ENCODE peak calls at places on chromosomes 1 and 21, in four cellular contexts. C is naive thymus-derived CD4-positive, alpha-beta T cell; G is CD8-positive, alpha-beta memory T cell; S is CD8-positive, alpha-beta T cell. M is an unnamed sample. For H3K4me1, the result is how much of the 10 kb centered on the place peaks cover.

GRCh38 chr1:36400825-36401601 is 3.3 kb upstream of the LSM10 start:
- DNase-seq in C (no peak), G (peak), S (no peak), M (peak)

GRCh38 chr1:50417487-50417886 is 5.8 kb downstream of the DMRTA2 start:
- DNase-seq in C (no peak), G (no peak), S (no peak), M (no peak)

GRCh38 chr21:38478782-38479181 is 19.5 kb downstream of the ERG start:
- DNase-seq in C (no peak), G (no peak), S (no peak), M (no peak)

GRCh38 chr1:11595287-11595686 is 58.9 kb downstream of the FBXO2 start:
- DNase-seq in C (no peak), G (no peak), S (no peak), M (no peak)

GRCh38 chr1:225449261-225449660 is 21.4 kb upstream of the LBR start:
- DNase-seq in C (no peak), G (no peak), S (no peak), M (no peak)

GRCh38 chr1:60589916-60590315 is 492.4 kb upstream of the NFIA start:
- DNase-seq in C (no peak), G (no peak), S (no peak), M (no peak)

GRCh38 chr1:228062812-228063211 is 19.7 kb upstream of the ARF1 start:
- DNase-seq in C (no peak), G (no peak), S (no peak), M (no peak)

GRCh38 chr1:26747048-26747447 is 40.7 kb upstream of the PIGV start:
- DNase-seq in C (no peak), G (no peak), S (no peak), M (no peak)

GRCh38 chr1:41835488-41835887 is 83.2 kb downstream of the HIVEP3 start:
- DNase-seq in C (no peak), G (no peak), S (no peak), M (no peak)

GRCh38 chr1:26020390-26020789 is 1.2 kb upstream of the EXTL1 start:
- DNase-seq in C (no peak), G (no peak), S (no peak), M (no peak)

GRCh38 chr1:84845357-84845756 is 47.6 kb downstream of the LPAR3 start:
- DNase-seq in C (no peak), G (no peak), S (no peak), M (no peak)

GRCh38 chr1:162560303-162561036 is 1.1 kb upstream of the UAP1 start:
- DNase-seq in C (no peak), G (no peak), S (no peak), M (no peak)

GRCh38 chr1:6472391-6472790 is 6.4 kb upstream of the TNFRSF25 start:
- DNase-seq in C (no peak), G (no peak), S (no peak), M (no peak)

GRCh38 chr1:51329443-51330325 is 678 bp downstream of the TTC39A start:
- DNase-seq in C (no peak), G (no peak), S (no peak), M (no peak)

GRCh38 chr21:7917729-7918128 is 2603.7 kb upstream of the TPTE start:
- DNase-seq in C (no peak), G (no peak), S (no peak), M (no peak)

GRCh38 chr1:10852998-10853520 is 56.6 kb upstream of the CASZ1 start:
- DNase-seq in C (no peak), G (no peak), S (no peak), M (no peak)

GRCh38 chr1:55204997-55205396 is 10.2 kb downstream of the USP24 start:
- DNase-seq in C (no peak), G (no peak), S (no peak), M (no peak)

GRCh38 chr1:104932949-104933679 is 1183.4 kb downstream of the AMY1C start:
- DNase-seq in C (no peak), G (no peak), S (no peak), M (no peak)

GRCh38 chr1:40830419-40830943 is 31.7 kb downstream of the CITED4 start:
- DNase-seq in C (no peak), G (no peak), S (no peak), M (no peak)

GRCh38 chr21:43731891-43732711 is 13.2 kb downstream of the PDXK start:
- DNase-seq in C (no peak), G (no peak), S (no peak), M (no peak)

GRCh38 chr1:103197266-103197665 is 88.9 kb upstream of the COL11A1 start:
- DNase-seq in C (no peak), G (no peak), S (no peak), M (no peak)

GRCh38 chr1:96579639-96580038 is 141.9 kb upstream of the PTBP2 start:
- DNase-seq in C (no peak), G (no peak), S (no peak), M (no peak)

GRCh38 chr1:198548890-198549289 is 8.4 kb upstream of the ATP6V1G3 start:
- DNase-seq in C (no peak), G (no peak), S (no peak), M (no peak)

GRCh38 chr1:155078496-155079209 is at the start of gene EFNA3:
- DNase-seq in C (no peak), G (peak), S (peak), M (peak)

GRCh38 chr1:111690306-111690617 is 48.9 kb downstream of the INKA2 start:
- DNase-seq in C (no peak), G (no peak), S (no peak), M (peak)

GRCh38 chr21:15841856-15842564 is 112.2 kb downstream of the USP25 start:
- DNase-seq in C (no peak), G (no peak), S (no peak), M (no peak)

GRCh38 chr21:36994501-36995189 is 11.9 kb upstream of the RIPPLY3 start:
- DNase-seq in C (no peak), G (peak), S (no peak), M (no peak)

GRCh38 chr21:36211660-36212512 is 55.3 kb downstream of the DOP1B start:
- DNase-seq in C (no peak), G (no peak), S (no peak), M (no peak)

GRCh38 chr1:89200668-89201488 is 2.1 kb upstream of the GBP4 start:
- DNase-seq in C (peak), G (no peak), S (no peak), M (no peak)

GRCh38 chr1:234884006-234884405 is 244.6 kb downstream of the TOMM20 start:
- DNase-seq in C (no peak), G (no peak), S (no peak), M (no peak)
- H3K4me1 ChIP-seq in C (under half), G (under half), S (under half), M (under half)

GRCh38 chr1:44036409-44037111 is 5.3 kb upstream of the SLC6A9 start:
- DNase-seq in C (peak), G (peak), S (peak), M (peak)

GRCh38 chr1:44038876-44039657 is 7.8 kb upstream of the SLC6A9 start:
- DNase-seq in C (no peak), G (no peak), S (no peak), M (no peak)

GRCh38 chr1:44035726-44036408 is 4.6 kb upstream of the SLC6A9 start:
- DNase-seq in C (no peak), G (no peak), S (no peak), M (no peak)

GRCh38 chr1:44034976-44035716 is 3.9 kb upstream of the SLC6A9 start:
- DNase-seq in C (no peak), G (no peak), S (no peak), M (no peak)

DNA sequence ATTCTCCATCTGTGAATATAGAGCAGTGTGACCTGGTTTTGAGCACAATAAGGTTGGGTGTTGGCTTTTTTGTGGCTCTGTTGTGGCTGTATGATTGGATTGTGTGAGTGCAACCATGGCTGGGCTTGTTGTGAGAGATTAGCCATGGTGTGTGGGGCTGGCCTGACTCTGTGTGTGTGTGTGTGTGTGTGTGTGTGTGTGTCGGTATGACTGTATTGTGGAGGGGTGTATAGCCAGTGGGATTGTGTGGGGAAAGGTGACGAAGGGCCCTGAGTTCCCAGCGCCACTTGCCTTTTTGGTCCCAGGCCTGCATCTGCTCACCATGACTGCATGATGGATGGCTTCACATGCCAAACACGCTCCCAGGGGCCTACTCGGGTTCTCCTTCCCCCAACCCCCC is 5.9 kb upstream of the SLC6A9 start:
- DNase-seq in C (no peak), G (no peak), S (no peak), M (no peak)
- H3K4me1 ChIP-seq in C (under half), G (under half), S (under half), M (under half)

GRCh38 chr1:1039145-1039910 is 19.4 kb downstream of the AGRN start:
- DNase-seq in C (no peak), G (no peak), S (no peak), M (no peak)

GRCh38 chr1:1038694-1039093 is 18.8 kb downstream of the AGRN start:
- DNase-seq in C (no peak), G (no peak), S (no peak), M (no peak)

GRCh38 chr1:1035291-1035931 is 15.5 kb downstream of the AGRN start:
- DNase-seq in C (no peak), G (no peak), S (no peak), M (no peak)

GRCh38 chr1:1040004-1040991 is 20.4 kb downstream of the AGRN start:
- DNase-seq in C (peak), G (peak), S (peak), M (peak)

DNA sequence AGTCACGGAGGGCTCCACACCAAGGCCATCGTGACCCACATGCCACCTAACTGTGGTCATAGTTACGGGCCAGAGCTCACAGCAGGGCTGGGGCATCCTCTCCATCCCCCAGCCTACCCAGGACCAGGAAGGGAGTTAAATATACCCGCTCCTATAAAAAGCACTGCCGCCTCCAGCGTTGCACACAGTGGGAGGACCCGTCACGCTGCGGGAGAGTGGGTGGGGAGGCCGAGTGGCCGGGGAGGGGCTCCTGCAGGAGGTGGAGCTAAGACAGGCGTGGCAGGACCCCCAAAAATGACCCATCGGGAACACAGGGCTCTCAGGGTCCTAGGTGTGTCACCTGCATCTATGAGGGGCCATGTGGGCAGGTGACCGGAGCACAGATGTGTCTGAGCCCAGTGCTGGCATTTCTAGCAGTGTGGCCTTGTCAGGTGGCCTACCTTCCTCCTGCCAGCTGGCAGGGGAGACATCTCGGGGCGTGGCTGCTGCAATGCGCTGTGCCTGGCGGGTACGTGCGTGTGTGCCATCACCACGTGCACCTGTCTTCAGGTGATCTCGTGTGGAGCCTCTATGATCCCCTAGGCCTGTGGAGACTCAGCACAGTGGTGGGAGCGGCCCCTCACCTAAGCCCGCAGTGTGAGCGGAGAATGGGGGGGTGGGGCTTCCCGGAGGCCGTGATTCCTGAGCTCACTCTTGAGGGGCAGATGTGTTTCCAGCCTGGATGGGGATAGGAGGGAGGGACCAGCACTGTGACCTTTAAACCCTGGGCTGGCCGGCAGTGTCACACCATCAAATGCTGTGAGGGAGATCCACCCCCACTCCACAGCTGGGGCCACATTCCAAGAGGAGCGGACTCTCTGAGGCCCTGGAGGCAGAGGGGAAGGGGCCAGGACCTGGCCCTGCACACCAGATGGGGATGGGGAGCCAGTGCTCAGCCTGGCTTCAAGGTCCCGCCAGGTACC is 17.7 kb downstream of the AGRN start:
- DNase-seq in C (no peak), G (no peak), S (no peak), M (no peak)
- H3K4me1 ChIP-seq in C (under half), G (under half), S (under half), M (under half)

GRCh38 chr1:204483791-204484190 is 10.8 kb downstream of the PIK3C2B start:
- DNase-seq in C (no peak), G (no peak), S (no peak), M (no peak)

GRCh38 chr1:204479387-204480136 is 15.0 kb downstream of the PIK3C2B start:
- DNase-seq in C (no peak), G (no peak), S (no peak), M (no peak)

GRCh38 chr1:204478166-204478899 is 16.3 kb downstream of the PIK3C2B start:
- DNase-seq in C (no peak), G (no peak), S (no peak), M (no peak)

GRCh38 chr1:204478921-204479320 is 15.7 kb downstream of the PIK3C2B start:
- DNase-seq in C (no peak), G (no peak), S (no peak), M (no peak)

GRCh38 chr1:204480515-204480914 is 14.1 kb downstream of the PIK3C2B start:
- DNase-seq in C (no peak), G (no peak), S (no peak), M (no peak)
- H3K4me1 ChIP-seq in C (under half), G (under half), S (under half), M (under half)